ENCODE peak calls at places on chromosomes 12 and 14, in ten cellular contexts. E is heart left ventricle, X is GM12891, D is ovary, T is stomach, R is IMR-90, W is spleen, Q is sigmoid colon, V is suprapubic skin, A is Peyer's patch. P is an unnamed sample.

GRCh38 chr14:30180219-30180618 is 252.6 kb upstream of the PRKD1 start:
- DNase-seq in E (no peak), X (no peak), D (no peak), T (no peak), R (peak), W (no peak), Q (no peak), V (no peak), A (no peak), P (no peak)

GRCh38 chr12:124422570-124423523 is 128.0 kb downstream of the RFLNA start:
- DNase-seq in E (peak), X (no peak), D (peak), T (peak), R (peak), W (no peak), Q (peak), V (peak), A (peak), P (peak)

GRCh38 chr14:92654206-92654901 is 94.1 kb downstream of the LGMN start:
- DNase-seq in E (no peak), X (no peak), D (no peak), T (no peak), R (no peak), W (no peak), Q (no peak), V (no peak), A (no peak), P (no peak)

GRCh38 chr14:99655521-99655920 is 10.6 kb downstream of the HHIPL1 start:
- DNase-seq in E (no peak), X (no peak), D (no peak), T (no peak), R (peak), W (no peak), Q (no peak), V (no peak), A (no peak), P (no peak)

GRCh38 chr12:121676190-121676589 is 6.7 kb upstream of the MORN3 start:
- DNase-seq in E (no peak), X (no peak), D (no peak), T (no peak), R (no peak), W (no peak), Q (no peak), V (no peak), A (no peak), P (no peak)

GRCh38 chr12:52025301-52026172 is 18.8 kb downstream of the TAMALIN start:
- DNase-seq in E (peak), X (peak), D (peak), T (peak), R (peak), W (peak), Q (peak), V (peak), A (peak), P (peak)

GRCh38 chr14:61139006-61139599 is 142.0 kb downstream of the TMEM30B start:
- DNase-seq in E (no peak), X (no peak), D (no peak), T (no peak), R (no peak), W (no peak), Q (no peak), V (no peak), A (no peak), P (no peak)

GRCh38 chr12:84070311-84070710 is 842.3 kb downstream of the SLC6A15 start:
- DNase-seq in E (peak), X (no peak), D (no peak), T (no peak), R (peak), W (no peak), Q (peak), V (peak), A (no peak), P (no peak)

GRCh38 chr14:32694795-32695449 is 243.8 kb upstream of the NPAS3 start:
- DNase-seq in E (no peak), X (no peak), D (no peak), T (no peak), R (no peak), W (no peak), Q (no peak), V (no peak), A (no peak), P (no peak)

GRCh38 chr12:69068431-69068830 is 135.5 kb upstream of the CPM start:
- DNase-seq in E (no peak), X (no peak), D (no peak), T (peak), R (peak), W (no peak), Q (no peak), V (no peak), A (no peak), P (peak)

GRCh38 chr12:8508224-8508623 is 5.1 kb upstream of the CLEC4D start:
- DNase-seq in E (no peak), X (no peak), D (no peak), T (no peak), R (no peak), W (no peak), Q (no peak), V (no peak), A (no peak), P (no peak)

GRCh38 chr12:118109088-118109487 is 5.3 kb upstream of the VSIG10 start:
- DNase-seq in E (no peak), X (no peak), D (no peak), T (no peak), R (peak), W (no peak), Q (no peak), V (no peak), A (no peak), P (no peak)

GRCh38 chr14:95320076-95320895 is 578 bp upstream of the CLMN start:
- DNase-seq in E (peak), X (no peak), D (peak), T (no peak), R (no peak), W (peak), Q (peak), V (peak), A (no peak), P (peak)

GRCh38 chr12:111034148-111034910 is 114.0 kb upstream of the MYL2 start:
- DNase-seq in E (no peak), X (no peak), D (no peak), T (no peak), R (no peak), W (peak), Q (no peak), V (no peak), A (no peak), P (no peak)

GRCh38 chr12:67747869-67748760 is 99.6 kb downstream of the DYRK2 start:
- DNase-seq in E (no peak), X (no peak), D (no peak), T (peak), R (peak), W (no peak), Q (no peak), V (no peak), A (peak), P (peak)

GRCh38 chr12:109385339-109386078 is 37.8 kb downstream of the MYO1H start:
- DNase-seq in E (no peak), X (peak), D (peak), T (no peak), R (peak), W (no peak), Q (no peak), V (peak), A (no peak), P (peak)

GRCh38 chr12:538731-539539 is 79.2 kb downstream of the B4GALNT3 start:
- DNase-seq in E (peak), X (no peak), D (no peak), T (peak), R (peak), W (peak), Q (no peak), V (no peak), A (peak), P (no peak)

GRCh38 chr14:93536945-93537344 is 106.2 kb downstream of the UNC79 start:
- DNase-seq in E (no peak), X (no peak), D (no peak), T (no peak), R (no peak), W (no peak), Q (no peak), V (no peak), A (no peak), P (no peak)

GRCh38 chr14:89869606-89870005 is 84.9 kb downstream of the EFCAB11 start:
- DNase-seq in E (no peak), X (no peak), D (no peak), T (no peak), R (no peak), W (no peak), Q (no peak), V (no peak), A (no peak), P (no peak)

GRCh38 chr12:75207338-75208083 is 2.1 kb downstream of the KCNC2 start:
- DNase-seq in E (no peak), X (no peak), D (no peak), T (no peak), R (no peak), W (peak), Q (no peak), V (no peak), A (peak), P (no peak)

GRCh38 chr12:121784460-121784859 is 9.0 kb downstream of the RHOF start:
- DNase-seq in E (no peak), X (no peak), D (no peak), T (no peak), R (peak), W (no peak), Q (no peak), V (no peak), A (no peak), P (no peak)

GRCh38 chr12:81998761-81999378 is 239.7 kb upstream of the PPFIA2 start:
- DNase-seq in E (no peak), X (no peak), D (no peak), T (no peak), R (no peak), W (no peak), Q (no peak), V (no peak), A (no peak), P (no peak)

GRCh38 chr14:106737025-106737424 is 1210.6 kb downstream of the TMEM121 start:
- DNase-seq in E (no peak), X (no peak), D (no peak), T (no peak), R (no peak), W (no peak), Q (no peak), V (no peak), A (no peak), P (no peak)

GRCh38 chr12:90936230-90937005 is 18.6 kb downstream of the CCER1 start:
- DNase-seq in E (no peak), X (no peak), D (no peak), T (no peak), R (no peak), W (no peak), Q (no peak), V (no peak), A (no peak), P (no peak)

GRCh38 chr14:104973215-104974145 is 4.7 kb downstream of the AHNAK2 start:
- DNase-seq in E (peak), X (no peak), D (peak), T (peak), R (peak), W (peak), Q (peak), V (peak), A (peak), P (peak)

GRCh38 chr12:48105321-48105866 is 485 bp downstream of the SENP1 start:
- DNase-seq in E (no peak), X (peak), D (no peak), T (no peak), R (peak), W (no peak), Q (no peak), V (no peak), A (no peak), P (no peak)

GRCh38 chr14:100621806-100622205 is 34.6 kb upstream of the BEGAIN start:
- DNase-seq in E (peak), X (no peak), D (no peak), T (no peak), R (no peak), W (peak), Q (peak), V (peak), A (no peak), P (no peak)

GRCh38 chr12:25491396-25491948 is 61.6 kb downstream of the LMNTD1 start:
- DNase-seq in E (no peak), X (no peak), D (no peak), T (no peak), R (no peak), W (no peak), Q (no peak), V (no peak), A (no peak), P (no peak)

DNA sequence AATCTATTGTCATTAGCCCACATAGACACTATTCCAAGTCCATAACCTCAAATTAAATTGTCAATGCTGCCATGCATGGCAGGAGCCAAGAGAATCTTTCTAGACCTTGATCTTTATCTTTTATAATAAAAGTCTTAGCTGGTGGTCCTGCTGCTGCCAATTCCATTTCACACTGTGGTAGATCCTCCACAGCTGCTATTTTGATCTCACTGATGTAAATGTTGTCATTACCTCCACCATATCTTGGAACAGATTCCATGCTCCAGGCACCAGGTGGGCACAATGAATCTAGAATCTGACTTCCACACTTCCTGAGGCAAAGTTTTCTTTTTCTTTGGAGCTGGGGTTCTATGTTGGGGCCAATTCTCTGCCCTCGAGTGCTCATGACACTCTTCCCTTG is 161.2 kb downstream of the TMTC3 start:
- DNase-seq in E (no peak), X (no peak), D (no peak), T (no peak), R (no peak), W (no peak), Q (no peak), V (no peak), A (no peak), P (no peak)
- TF ChIP-seq POLR2A in E (no peak), X (no peak), D (no peak), T (no peak), R (no peak), W (no peak), Q (no peak), V (no peak), A (no peak), P (no peak)

GRCh38 chr14:50740858-50741257 is 72.8 kb upstream of the SAV1 start:
- DNase-seq in E (no peak), X (no peak), D (no peak), T (no peak), R (no peak), W (no peak), Q (no peak), V (no peak), A (no peak), P (no peak)

GRCh38 chr14:50733479-50733878 is 65.4 kb upstream of the SAV1 start:
- DNase-seq in E (no peak), X (no peak), D (no peak), T (no peak), R (no peak), W (no peak), Q (no peak), V (no peak), A (no peak), P (no peak)

GRCh38 chr14:50734950-50735697 is 67.0 kb upstream of the SAV1 start:
- DNase-seq in E (no peak), X (no peak), D (no peak), T (no peak), R (no peak), W (no peak), Q (no peak), V (no peak), A (no peak), P (no peak)

GRCh38 chr14:50739186-50739585 is 71.1 kb upstream of the SAV1 start:
- DNase-seq in E (no peak), X (no peak), D (no peak), T (no peak), R (no peak), W (no peak), Q (no peak), V (no peak), A (no peak), P (no peak)

GRCh38 chr14:50736932-50737419 is 68.9 kb upstream of the SAV1 start:
- DNase-seq in E (no peak), X (no peak), D (no peak), T (no peak), R (no peak), W (no peak), Q (no peak), V (no peak), A (no peak), P (no peak)
- TF ChIP-seq POLR2A in E (no peak), X (peak), D (no peak), T (no peak), R (no peak), W (no peak), Q (no peak), V (no peak), A (no peak), P (no peak)

DNA sequence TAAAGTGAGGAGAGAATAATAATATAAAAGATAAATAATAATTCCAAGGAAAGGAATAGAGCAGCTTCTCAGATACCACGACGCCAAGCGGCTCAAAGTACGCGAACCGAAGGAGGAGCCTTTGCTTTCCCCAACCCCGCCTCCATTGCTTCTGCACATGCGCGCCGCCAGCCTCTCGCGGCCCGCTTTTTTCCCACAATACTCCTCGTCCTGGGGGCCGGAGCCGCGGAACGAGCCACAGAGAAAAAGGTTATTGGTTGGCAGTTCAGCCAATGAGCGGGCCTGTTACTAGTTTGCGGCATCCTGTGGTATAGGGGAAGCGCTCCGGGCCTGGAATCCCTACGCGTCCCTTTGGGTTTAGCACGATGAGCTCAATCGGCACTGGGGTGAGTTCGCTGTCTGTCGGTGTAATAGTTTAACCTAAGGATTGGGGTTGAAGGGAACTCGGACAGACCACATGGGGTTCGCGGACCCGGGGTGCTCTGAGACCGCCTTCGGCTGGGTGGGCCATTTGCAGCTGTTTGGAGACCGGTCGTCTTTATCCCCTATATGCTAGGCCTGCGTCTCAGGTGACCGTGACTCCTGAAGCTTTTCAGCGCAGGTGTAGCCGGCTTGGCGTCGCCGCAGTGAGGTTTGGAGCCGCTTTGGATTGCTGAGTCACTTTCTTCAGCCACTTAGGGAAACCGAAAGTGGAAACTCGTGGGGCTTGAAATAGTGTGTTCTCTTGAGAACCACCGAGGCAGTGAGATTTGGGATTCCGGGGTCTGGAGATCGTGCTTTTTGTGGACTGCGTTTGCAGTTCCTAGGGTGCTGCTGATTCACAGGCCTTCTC is at the start of gene PSMA3:
- DNase-seq in E (peak), X (peak), D (peak), T (peak), R (peak), W (peak), Q (peak), V (peak), A (peak), P (peak)
- TF ChIP-seq POLR2A in E (peak), X (peak), D (peak), T (peak), R (peak), W (no peak), Q (peak), V (peak), A (peak), P (peak)

GRCh38 chr14:88002421-88002820 is 2.5 kb upstream of the GPR65 start:
- DNase-seq in E (no peak), X (no peak), D (no peak), T (no peak), R (no peak), W (peak), Q (no peak), V (no peak), A (no peak), P (no peak)

GRCh38 chr14:88005978-88006851 is 1.3 kb downstream of the GPR65 start:
- DNase-seq in E (no peak), X (no peak), D (no peak), T (no peak), R (no peak), W (peak), Q (no peak), V (no peak), A (no peak), P (no peak)

GRCh38 chr14:88007608-88008007 is 2.7 kb downstream of the GPR65 start:
- DNase-seq in E (no peak), X (no peak), D (no peak), T (no peak), R (no peak), W (no peak), Q (no peak), V (no peak), A (no peak), P (no peak)

GRCh38 chr14:88004637-88005036 is 298 bp upstream of the GPR65 start:
- DNase-seq in E (no peak), X (no peak), D (no peak), T (no peak), R (no peak), W (no peak), Q (no peak), V (no peak), A (no peak), P (no peak)

DNA sequence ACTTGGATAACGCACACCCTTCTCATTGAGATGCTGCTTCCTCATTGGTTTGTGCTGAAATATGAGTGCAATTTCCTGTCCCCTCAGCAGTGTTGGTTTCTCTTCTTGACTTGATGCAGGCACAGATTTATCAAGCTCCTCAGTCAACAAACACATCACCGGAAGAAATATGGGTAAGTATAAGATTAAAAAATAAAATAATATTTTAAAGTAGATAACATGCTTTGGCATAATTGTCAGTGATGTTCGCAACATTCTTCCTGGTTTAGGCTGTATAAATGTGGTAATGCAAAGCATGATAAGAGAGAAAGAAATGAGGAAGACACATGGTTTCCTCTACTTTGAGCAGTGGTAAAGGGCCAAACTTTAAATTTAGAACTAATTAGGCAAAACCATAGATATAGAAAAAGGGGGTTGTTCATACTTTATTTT is at the start of gene GPR65:
- DNase-seq in E (no peak), X (no peak), D (no peak), T (no peak), R (no peak), W (no peak), Q (no peak), V (no peak), A (no peak), P (no peak)
- TF ChIP-seq POLR2A in E (no peak), X (peak), D (no peak), T (no peak), R (no peak), W (no peak), Q (no peak), V (peak), A (peak), P (no peak)

GRCh38 chr14:75427482-75428229 is at the start of gene JDP2:
- DNase-seq in E (peak), X (peak), D (peak), T (peak), R (peak), W (peak), Q (peak), V (peak), A (peak), P (peak)
- TF ChIP-seq POLR2A in E (peak), X (no peak), D (peak), T (no peak), R (peak), W (no peak), Q (peak), V (peak), A (peak), P (peak)

P was measured in H54.